ENCODE peak calls at places on chromosome 12, in five cellular contexts. One of them, this sample, is unnamed.

GRCh38 chr12:674272-674781 is 11.1 kb upstream of the NINJ2 start:
- DNase-seq in fibroblast of lung: no peak
- DNase-seq in Calu3: no peak
- DNase-seq in ovary: no peak
- DNase-seq in IMR-90: peak; percentile 16
- DNase-seq in this sample: no peak

GRCh38 chr12:76680940-76681339 is 83.0 kb upstream of the ZDHHC17 start:
- DNase-seq in fibroblast of lung: peak; percentile 82
- DNase-seq in Calu3: no peak
- DNase-seq in ovary: no peak
- DNase-seq in IMR-90: peak; percentile 88
- DNase-seq in this sample: no peak

GRCh38 chr12:53223391-53224267 is 8.4 kb downstream of the RARG start:
- DNase-seq in fibroblast of lung: peak; percentile 66
- DNase-seq in Calu3: peak; percentile 30
- DNase-seq in ovary: peak; percentile 35
- DNase-seq in IMR-90: peak; percentile 60
- DNase-seq in this sample: peak; percentile 80

GRCh38 chr12:106023034-106023433 is 115.7 kb downstream of the NUAK1 start:
- DNase-seq in fibroblast of lung: no peak
- DNase-seq in Calu3: no peak
- DNase-seq in ovary: no peak
- DNase-seq in IMR-90: no peak
- DNase-seq in this sample: no peak

GRCh38 chr12:14256139-14256538 is 109.3 kb upstream of the ATF7IP start:
- DNase-seq in fibroblast of lung: peak; percentile 75
- DNase-seq in Calu3: no peak
- DNase-seq in ovary: no peak
- DNase-seq in IMR-90: peak; percentile 51
- DNase-seq in this sample: no peak

GRCh38 chr12:32120419-32120818 is 13.8 kb downstream of the BICD1 start:
- DNase-seq in fibroblast of lung: peak; percentile 59
- DNase-seq in Calu3: no peak
- DNase-seq in ovary: no peak
- DNase-seq in IMR-90: peak; percentile 40
- DNase-seq in this sample: no peak

GRCh38 chr12:125129592-125130255 is 64.5 kb downstream of the AACS start:
- DNase-seq in fibroblast of lung: no peak
- DNase-seq in Calu3: no peak
- DNase-seq in ovary: no peak
- DNase-seq in IMR-90: no peak
- DNase-seq in this sample: no peak

GRCh38 chr12:122006186-122006926 is 15.3 kb upstream of the BCL7A start:
- DNase-seq in fibroblast of lung: no peak
- DNase-seq in Calu3: no peak
- DNase-seq in ovary: no peak
- DNase-seq in IMR-90: no peak
- DNase-seq in this sample: no peak

GRCh38 chr12:51270067-51270846 is at the start of gene SMAGP:
- DNase-seq in fibroblast of lung: peak; percentile 46
- DNase-seq in Calu3: peak; percentile 90
- DNase-seq in ovary: peak; percentile 48
- DNase-seq in IMR-90: peak; percentile 21
- DNase-seq in this sample: peak; percentile 89

GRCh38 chr12:10310926-10311705 is 3.4 kb downstream of the KLRD1 start:
- DNase-seq in fibroblast of lung: peak; percentile 50
- DNase-seq in Calu3: no peak
- DNase-seq in ovary: no peak
- DNase-seq in IMR-90: no peak
- DNase-seq in this sample: no peak

GRCh38 chr12:113049976-113050742 is 6.4 kb upstream of the DTX1 start:
- DNase-seq in fibroblast of lung: no peak
- DNase-seq in Calu3: peak; percentile 70
- DNase-seq in ovary: no peak
- DNase-seq in IMR-90: no peak
- DNase-seq in this sample: no peak

GRCh38 chr12:2783936-2784600 is 10.7 kb upstream of the FKBP4 start:
- DNase-seq in fibroblast of lung: peak; percentile 33
- DNase-seq in Calu3: peak; percentile 65
- DNase-seq in ovary: peak; percentile 67
- DNase-seq in IMR-90: peak; percentile 44
- DNase-seq in this sample: peak; percentile 77

GRCh38 chr12:111443586-111443985 is 37.9 kb downstream of the SH2B3 start:
- DNase-seq in fibroblast of lung: peak; percentile 55
- DNase-seq in Calu3: no peak
- DNase-seq in ovary: no peak
- DNase-seq in IMR-90: peak; percentile 80
- DNase-seq in this sample: no peak

GRCh38 chr12:1842905-1843640 is 22.7 kb downstream of the LRTM2 start:
- DNase-seq in fibroblast of lung: no peak
- DNase-seq in Calu3: no peak
- DNase-seq in ovary: no peak
- DNase-seq in IMR-90: no peak
- DNase-seq in this sample: no peak

GRCh38 chr12:20950248-20950647 is 139.7 kb downstream of the SLCO1B3 start:
- DNase-seq in fibroblast of lung: peak; percentile 6
- DNase-seq in Calu3: no peak
- DNase-seq in ovary: no peak
- DNase-seq in IMR-90: no peak
- DNase-seq in this sample: peak; percentile 66

GRCh38 chr12:6294533-6295186 is 15.8 kb upstream of the PLEKHG6 start:
- DNase-seq in fibroblast of lung: no peak
- DNase-seq in Calu3: no peak
- DNase-seq in ovary: no peak
- DNase-seq in IMR-90: no peak
- DNase-seq in this sample: no peak

GRCh38 chr12:57776247-57776587 is 3.8 kb downstream of the EEF1AKMT3 start:
- DNase-seq in fibroblast of lung: no peak
- DNase-seq in Calu3: no peak
- DNase-seq in ovary: no peak
- DNase-seq in IMR-90: no peak
- DNase-seq in this sample: no peak

GRCh38 chr12:57242691-57243454 is 8.1 kb downstream of the STAC3 start:
- DNase-seq in fibroblast of lung: peak; percentile 32
- DNase-seq in Calu3: peak; percentile 74
- DNase-seq in ovary: no peak
- DNase-seq in IMR-90: peak; percentile 35
- DNase-seq in this sample: peak; percentile 82

GRCh38 chr12:57164966-57165365 is 17.5 kb upstream of the LRP1-AS start:
- DNase-seq in fibroblast of lung: peak; percentile 73
- DNase-seq in Calu3: no peak
- DNase-seq in ovary: no peak
- DNase-seq in IMR-90: peak; percentile 44
- DNase-seq in this sample: no peak

GRCh38 chr12:50362671-50363070 is 33.7 kb downstream of the FAM186A start:
- DNase-seq in fibroblast of lung: no peak
- DNase-seq in Calu3: no peak
- DNase-seq in ovary: no peak
- DNase-seq in IMR-90: no peak
- DNase-seq in this sample: no peak

GRCh38 chr12:50764861-50765324 is 992 bp downstream of the ATF1 start:
- DNase-seq in fibroblast of lung: peak; percentile 39
- DNase-seq in Calu3: no peak
- DNase-seq in ovary: no peak
- DNase-seq in IMR-90: peak; percentile 35
- DNase-seq in this sample: peak; percentile 58

GRCh38 chr12:131364903-131365820 is 345.7 kb upstream of the SFSWAP start:
- DNase-seq in fibroblast of lung: no peak
- DNase-seq in Calu3: no peak
- DNase-seq in ovary: no peak
- DNase-seq in IMR-90: no peak
- DNase-seq in this sample: no peak

GRCh38 chr12:46043972-46044520 is 53.7 kb upstream of the SCAF11 start:
- DNase-seq in fibroblast of lung: no peak
- DNase-seq in Calu3: no peak
- DNase-seq in ovary: no peak
- DNase-seq in IMR-90: no peak
- DNase-seq in this sample: no peak

GRCh38 chr12:39426636-39427245 is 16.2 kb downstream of the KIF21A start:
- DNase-seq in fibroblast of lung: peak; percentile 64
- DNase-seq in Calu3: no peak
- DNase-seq in ovary: no peak
- DNase-seq in IMR-90: no peak
- DNase-seq in this sample: no peak

GRCh38 chr12:53219956-53220856 is 11.8 kb downstream of the RARG start:
- DNase-seq in fibroblast of lung: peak; percentile 82
- DNase-seq in Calu3: no peak
- DNase-seq in ovary: peak; percentile 54
- DNase-seq in IMR-90: peak; percentile 78
- DNase-seq in this sample: peak; percentile 87

GRCh38 chr12:82425241-82425640 is 66.9 kb downstream of the METTL25 start:
- DNase-seq in fibroblast of lung: peak; percentile 91
- DNase-seq in Calu3: no peak
- DNase-seq in ovary: no peak
- DNase-seq in IMR-90: peak; percentile 73
- DNase-seq in this sample: no peak

DNA sequence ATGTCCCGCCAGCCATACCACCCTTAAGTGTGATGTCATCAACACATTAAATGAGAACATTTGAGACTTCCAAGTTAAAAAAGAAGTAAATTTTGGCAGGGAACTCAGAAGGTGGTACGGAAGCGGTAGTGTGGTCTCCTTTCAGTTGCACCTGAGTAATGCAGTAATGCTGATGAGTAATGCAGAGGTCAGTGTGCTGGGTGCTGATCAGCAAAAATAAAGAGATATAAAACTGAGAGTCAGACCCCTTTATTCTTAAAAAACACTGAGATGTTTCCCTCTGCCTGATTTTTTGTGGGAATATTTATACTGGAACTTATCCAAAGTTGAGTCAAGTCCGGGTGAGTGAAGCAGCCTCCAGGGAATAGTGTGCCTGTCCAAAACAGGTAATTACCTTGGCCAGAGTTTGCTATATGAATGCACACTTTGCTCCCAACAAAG is 370.6 kb upstream of the PRICKLE1 start:
- DNase-seq in fibroblast of lung: peak; percentile 76
- DNase-seq in Calu3: no peak
- DNase-seq in ovary: no peak
- DNase-seq in IMR-90: peak; percentile 2
- DNase-seq in this sample: no peak
- TF ChIP-seq CTCF in fibroblast of lung: no peak
- TF ChIP-seq CTCF in Calu3: no peak
- TF ChIP-seq CTCF in ovary: no peak
- TF ChIP-seq CTCF in IMR-90: no peak
- TF ChIP-seq CTCF in this sample: no peak

DNA sequence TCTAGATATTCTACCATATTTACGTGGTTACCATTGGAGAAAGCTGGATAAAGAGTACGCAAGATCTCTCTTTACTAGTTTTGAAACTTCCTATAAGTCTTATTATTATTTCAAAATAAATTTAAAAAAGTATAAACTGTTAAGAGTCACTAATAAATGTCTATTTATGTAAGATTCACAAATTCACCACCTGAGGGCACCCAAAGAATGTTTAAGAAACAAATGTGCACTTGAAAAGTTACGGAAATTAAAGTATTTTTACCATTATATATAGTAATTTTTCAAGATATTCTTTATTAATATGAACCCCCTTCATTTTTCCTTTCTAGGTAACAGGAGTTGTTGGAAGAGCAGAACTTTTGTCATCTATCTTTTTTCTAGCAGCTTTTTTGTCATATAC is 11.9 kb downstream of the TMTC3 start:
- DNase-seq in fibroblast of lung: peak; percentile 45
- DNase-seq in Calu3: peak; percentile 16
- DNase-seq in ovary: no peak
- DNase-seq in IMR-90: peak; percentile 70
- DNase-seq in this sample: peak; percentile 49
- TF ChIP-seq CTCF in fibroblast of lung: peak; percentile 30
- TF ChIP-seq CTCF in Calu3: peak; percentile 54
- TF ChIP-seq CTCF in ovary: no peak
- TF ChIP-seq CTCF in IMR-90: peak; percentile 59
- TF ChIP-seq CTCF in this sample: peak; percentile 62

DNA sequence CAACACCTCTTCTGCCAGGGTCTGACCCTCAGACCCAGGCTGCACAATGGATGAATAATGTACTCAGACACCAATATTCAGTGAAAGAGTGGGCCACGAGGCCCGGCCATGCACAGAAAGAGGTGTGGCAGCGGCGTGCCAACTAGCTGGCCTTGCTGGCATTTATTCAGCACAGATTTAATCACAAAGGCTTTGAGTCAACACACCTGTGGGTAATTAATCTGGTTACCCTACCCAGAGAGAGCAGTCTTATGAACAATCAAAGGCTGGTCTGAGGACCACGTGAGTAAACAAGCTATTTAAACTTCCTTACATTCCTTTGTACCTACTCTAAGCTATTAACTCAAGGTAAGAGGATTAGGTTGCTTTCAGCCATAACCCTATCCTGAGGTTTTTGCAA is 324.8 kb downstream of the C12orf50 start:
- DNase-seq in fibroblast of lung: no peak
- DNase-seq in Calu3: peak; percentile 27
- DNase-seq in ovary: no peak
- DNase-seq in IMR-90: no peak
- DNase-seq in this sample: no peak
- TF ChIP-seq CTCF in fibroblast of lung: no peak
- TF ChIP-seq CTCF in Calu3: no peak
- TF ChIP-seq CTCF in ovary: no peak
- TF ChIP-seq CTCF in IMR-90: no peak
- TF ChIP-seq CTCF in this sample: no peak

GRCh38 chr12:19744760-19745218 is 305.5 kb downstream of the AEBP2 start:
- DNase-seq in fibroblast of lung: peak; percentile 91
- DNase-seq in Calu3: peak; percentile 32
- DNase-seq in ovary: no peak
- DNase-seq in IMR-90: peak; percentile 84
- DNase-seq in this sample: no peak

GRCh38 chr12:19740472-19741131 is 301.3 kb downstream of the AEBP2 start:
- DNase-seq in fibroblast of lung: no peak
- DNase-seq in Calu3: no peak
- DNase-seq in ovary: no peak
- DNase-seq in IMR-90: no peak
- DNase-seq in this sample: no peak

GRCh38 chr12:19741132-19741489 is 301.8 kb downstream of the AEBP2 start:
- DNase-seq in fibroblast of lung: no peak
- DNase-seq in Calu3: no peak
- DNase-seq in ovary: no peak
- DNase-seq in IMR-90: no peak
- DNase-seq in this sample: no peak

GRCh38 chr12:19750116-19750644 is 310.9 kb downstream of the AEBP2 start:
- DNase-seq in fibroblast of lung: no peak
- DNase-seq in Calu3: no peak
- DNase-seq in ovary: no peak
- DNase-seq in IMR-90: no peak
- DNase-seq in this sample: no peak

DNA sequence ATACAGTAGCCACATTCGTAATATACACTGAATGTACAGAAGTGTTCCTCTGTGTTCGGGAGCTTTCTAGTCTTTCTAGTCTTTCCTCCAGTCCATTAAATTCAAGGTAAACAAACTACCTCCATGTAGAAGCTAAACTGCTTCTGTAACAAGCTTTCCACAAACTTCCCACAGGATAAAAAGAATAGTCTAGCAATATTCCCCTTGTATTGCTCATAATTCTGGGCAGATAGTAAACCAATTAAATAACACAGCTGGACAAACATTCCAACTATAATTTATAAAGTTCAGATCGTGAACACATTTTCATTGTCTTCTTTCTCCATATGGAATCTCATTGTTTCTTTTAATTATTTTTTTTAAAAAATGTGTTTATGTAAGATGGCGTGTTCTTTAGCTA is 307.2 kb downstream of the AEBP2 start:
- DNase-seq in fibroblast of lung: no peak
- DNase-seq in Calu3: no peak
- DNase-seq in ovary: no peak
- DNase-seq in IMR-90: no peak
- DNase-seq in this sample: no peak
- TF ChIP-seq CTCF in fibroblast of lung: no peak
- TF ChIP-seq CTCF in Calu3: no peak
- TF ChIP-seq CTCF in ovary: no peak
- TF ChIP-seq CTCF in IMR-90: no peak
- TF ChIP-seq CTCF in this sample: no peak

GRCh38 chr12:93571360-93571853 is 1.1 kb upstream of the SOCS2 start:
- DNase-seq in fibroblast of lung: peak; percentile 51
- DNase-seq in Calu3: peak; percentile 82
- DNase-seq in ovary: peak; percentile 65
- DNase-seq in IMR-90: peak; percentile 55
- DNase-seq in this sample: peak; percentile 78
- TF ChIP-seq CTCF in fibroblast of lung: peak; percentile 34
- TF ChIP-seq CTCF in Calu3: peak; percentile 37
- TF ChIP-seq CTCF in ovary: no peak
- TF ChIP-seq CTCF in IMR-90: peak; percentile 24
- TF ChIP-seq CTCF in this sample: peak; percentile 41